ENCODE peak calls at places on chromosomes 4 and X, in five cellular contexts. P, M, X, L and C are unnamed samples.

GRCh38 chr4:155962697-155963096 is 9.0 kb upstream of the CTSO start:
- DNase-seq in P (no peak), M (no peak), X (no peak), L (no peak), C (no peak)

GRCh38 chr4:156948738-156949137 is 22.9 kb downstream of the PDGFC start:
- DNase-seq in P (no peak), M (no peak), X (no peak), L (peak), C (no peak)

GRCh38 chr4:68375667-68376559 is 26.0 kb upstream of the YTHDC1 start:
- DNase-seq in P (peak), M (peak), X (peak), L (peak), C (peak)

GRCh38 chrX:151019837-151020236 is 36.7 kb downstream of the HMGB3 start:
- DNase-seq in P (peak), M (peak), X (peak), L (no peak), C (no peak)

GRCh38 chrX:1486749-1487361 is 34.1 kb upstream of the ASMTL start:
- DNase-seq in P (no peak), M (no peak), X (no peak), L (no peak), C (no peak)

GRCh38 chr4:139619644-139620043 is 46.0 kb upstream of the MGST2 start:
- DNase-seq in P (peak), M (peak), X (no peak), L (no peak), C (no peak)

GRCh38 chr4:121278811-121279368 is 101.9 kb downstream of the QRFPR start:
- DNase-seq in P (peak), M (no peak), X (peak), L (no peak), C (no peak)

GRCh38 chr4:144701683-144702233 is 55.8 kb downstream of the HHIP start:
- DNase-seq in P (no peak), M (no peak), X (no peak), L (peak), C (no peak)

GRCh38 chr4:48991357-48991756 is 5.3 kb downstream of the CWH43 start:
- DNase-seq in P (no peak), M (no peak), X (no peak), L (no peak), C (no peak)

GRCh38 chr4:111689214-111689613 is 456.0 kb upstream of the FAM241A start:
- DNase-seq in P (no peak), M (no peak), X (peak), L (no peak), C (no peak)

GRCh38 chrX:45515262-45516215 is 314.9 kb upstream of the DIPK2B start:
- DNase-seq in P (peak), M (peak), X (peak), L (peak), C (peak)

GRCh38 chrX:132692066-132692465 is 203.2 kb upstream of the MBNL3 start:
- DNase-seq in P (no peak), M (no peak), X (no peak), L (no peak), C (no peak)

GRCh38 chr4:3306465-3306864 is 13.6 kb downstream of the RGS12 start:
- DNase-seq in P (no peak), M (no peak), X (no peak), L (no peak), C (no peak)

GRCh38 chr4:57231781-57232180 is 121.6 kb upstream of the IGFBP7 start:
- DNase-seq in P (peak), M (peak), X (no peak), L (no peak), C (no peak)

GRCh38 chr4:48340276-48340904 is 939 bp upstream of the SLAIN2 start:
- DNase-seq in P (peak), M (peak), X (peak), L (no peak), C (no peak)

GRCh38 chr4:81211956-81212355 is 3.1 kb downstream of the PRKG2 start:
- DNase-seq in P (no peak), M (no peak), X (no peak), L (no peak), C (no peak)

GRCh38 chr4:155665054-155665453 is 1.6 kb upstream of the GUCY1A1 start:
- DNase-seq in P (no peak), M (no peak), X (no peak), L (no peak), C (no peak)

GRCh38 chrX:71067727-71068051 is 445 bp downstream of the SNX12 start:
- DNase-seq in P (no peak), M (peak), X (no peak), L (no peak), C (no peak)

GRCh38 chrX:74613350-74614192 is 853 bp downstream of the RLIM start:
- DNase-seq in P (peak), M (peak), X (peak), L (peak), C (no peak)

GRCh38 chr4:147822128-147822527 is 90.2 kb downstream of the ARHGAP10 start:
- DNase-seq in P (peak), M (no peak), X (peak), L (peak), C (no peak)

GRCh38 chrX:68839771-68840170 is 10.9 kb downstream of the EFNB1 start:
- DNase-seq in P (no peak), M (no peak), X (no peak), L (no peak), C (no peak)

GRCh38 chr4:76326515-76326914 is 20.0 kb downstream of the STBD1 start:
- DNase-seq in P (no peak), M (no peak), X (no peak), L (no peak), C (no peak)

DNA sequence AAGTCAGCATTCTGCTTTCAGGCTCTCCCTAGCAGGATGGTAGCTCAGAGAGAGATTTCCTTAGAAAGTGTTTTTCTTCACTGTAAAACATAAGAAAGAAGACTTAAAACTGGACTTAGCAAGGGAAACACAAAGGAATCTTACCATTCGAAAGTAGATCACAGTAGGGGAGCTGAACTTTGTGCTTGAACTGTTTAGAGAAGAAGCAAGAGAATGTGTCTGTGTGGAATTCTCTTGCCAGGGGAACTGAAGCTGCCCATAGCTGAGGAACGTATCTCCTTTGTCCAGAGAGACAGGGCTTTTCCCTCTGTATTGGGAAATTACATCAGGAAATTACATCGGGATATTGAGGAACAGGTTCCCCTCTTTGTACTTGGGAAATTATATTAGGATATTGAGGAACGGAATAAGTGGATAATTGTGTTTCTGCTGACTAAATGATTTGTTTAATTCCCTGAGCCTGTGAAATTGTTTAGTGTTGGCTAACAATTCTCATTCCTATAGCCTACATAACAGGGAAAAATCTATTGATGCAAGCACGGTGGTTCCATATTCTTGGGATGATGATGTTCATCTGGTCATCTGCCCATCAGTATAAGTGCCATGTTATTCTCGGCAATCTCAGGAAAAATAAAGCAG is 21.2 kb downstream of the SRD5A3 start:
- DNase-seq in P (no peak), M (no peak), X (no peak), L (no peak), C (no peak)
- H3K4me2 ChIP-seq in P (no peak), M (no peak), X (no peak), L (no peak), C (no peak)

GRCh38 chr4:163665521-163666334 is 171.2 kb downstream of the TMA16 start:
- DNase-seq in P (no peak), M (no peak), X (no peak), L (no peak), C (no peak)

GRCh38 chr4:163663454-163664225 is 169.2 kb downstream of the TMA16 start:
- DNase-seq in P (no peak), M (no peak), X (no peak), L (no peak), C (no peak)

GRCh38 chr4:163662761-163663160 is 168.3 kb downstream of the TMA16 start:
- DNase-seq in P (no peak), M (no peak), X (no peak), L (no peak), C (no peak)

GRCh38 chr4:163666335-163666888 is 171.9 kb downstream of the TMA16 start:
- DNase-seq in P (no peak), M (no peak), X (no peak), L (no peak), C (no peak)
- H3K4me2 ChIP-seq in P (no peak), M (no peak), X (no peak), L (no peak), C (no peak)

DNA sequence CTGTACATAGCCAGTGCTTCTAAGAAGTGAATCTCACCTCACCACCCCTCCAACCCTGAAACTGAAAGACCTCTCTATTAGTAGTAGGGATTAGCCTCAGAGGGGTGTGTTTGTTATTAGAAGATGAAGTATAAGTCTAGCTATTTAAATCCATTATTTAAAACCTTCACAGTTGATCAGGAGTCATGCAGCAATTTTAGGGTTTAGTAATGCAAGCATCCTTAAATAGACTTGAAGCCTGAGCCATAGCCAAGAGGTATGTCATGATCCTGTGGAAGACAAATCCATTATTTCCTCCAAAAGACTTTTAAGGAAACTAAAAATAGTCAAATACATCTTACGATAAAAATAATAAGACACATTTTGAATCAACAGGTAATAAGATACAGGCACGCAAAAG is 67.8 kb downstream of the LUZP4 start:
- DNase-seq in P (no peak), M (no peak), X (peak), L (no peak), C (no peak)
- H3K4me2 ChIP-seq in P (no peak), M (no peak), X (no peak), L (no peak), C (no peak)

GRCh38 chr4:185023471-185023870 is 5.2 kb downstream of the HELT start:
- DNase-seq in P (no peak), M (no peak), X (no peak), L (no peak), C (no peak)

GRCh38 chr4:185020293-185020808 is 2.1 kb downstream of the HELT start:
- DNase-seq in P (peak), M (no peak), X (no peak), L (no peak), C (no peak)

GRCh38 chr4:185018834-185019450 is 652 bp downstream of the HELT start:
- DNase-seq in P (peak), M (no peak), X (no peak), L (no peak), C (no peak)

GRCh38 chr4:185019451-185020292 is 1.4 kb downstream of the HELT start:
- DNase-seq in P (peak), M (no peak), X (no peak), L (no peak), C (no peak)

GRCh38 chr4:185020863-185021761 is 2.8 kb downstream of the HELT start:
- DNase-seq in P (peak), M (no peak), X (no peak), L (no peak), C (no peak)
- H3K4me2 ChIP-seq in P (no peak), M (peak), X (no peak), L (no peak), C (no peak)

GRCh38 chr4:145736241-145736831 is 56.4 kb downstream of the C4orf51 start:
- DNase-seq in P (no peak), M (peak), X (no peak), L (peak), C (no peak)

GRCh38 chr4:145734051-145734450 is 54.1 kb downstream of the C4orf51 start:
- DNase-seq in P (no peak), M (peak), X (no peak), L (no peak), C (no peak)

GRCh38 chr4:145735330-145735638 is 55.3 kb downstream of the C4orf51 start:
- DNase-seq in P (peak), M (peak), X (peak), L (peak), C (no peak)

GRCh38 chr4:145734576-145735329 is 54.8 kb downstream of the C4orf51 start:
- DNase-seq in P (peak), M (peak), X (peak), L (peak), C (no peak)

DNA sequence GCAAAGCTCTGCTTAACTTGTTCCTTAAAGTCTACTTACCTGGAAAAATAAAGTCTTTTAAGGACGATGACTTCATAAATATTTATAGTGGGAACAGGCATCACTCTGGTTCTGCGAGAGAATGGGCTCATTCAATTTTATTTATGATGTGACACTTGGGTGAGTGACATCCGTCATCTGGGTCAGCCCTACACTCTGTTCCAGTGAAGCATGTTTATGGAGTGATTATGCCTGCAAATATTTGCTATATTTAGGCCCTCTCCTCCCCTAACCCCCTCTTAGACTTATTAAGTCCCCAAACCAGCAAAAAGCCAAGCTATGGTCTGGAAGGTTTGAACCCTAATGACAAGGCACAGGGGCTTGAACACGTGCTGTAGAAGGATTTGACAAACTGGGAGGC is 55.8 kb downstream of the C4orf51 start:
- DNase-seq in P (no peak), M (peak), X (no peak), L (no peak), C (no peak)
- H3K4me2 ChIP-seq in P (peak), M (peak), X (peak), L (peak), C (peak)

DNA sequence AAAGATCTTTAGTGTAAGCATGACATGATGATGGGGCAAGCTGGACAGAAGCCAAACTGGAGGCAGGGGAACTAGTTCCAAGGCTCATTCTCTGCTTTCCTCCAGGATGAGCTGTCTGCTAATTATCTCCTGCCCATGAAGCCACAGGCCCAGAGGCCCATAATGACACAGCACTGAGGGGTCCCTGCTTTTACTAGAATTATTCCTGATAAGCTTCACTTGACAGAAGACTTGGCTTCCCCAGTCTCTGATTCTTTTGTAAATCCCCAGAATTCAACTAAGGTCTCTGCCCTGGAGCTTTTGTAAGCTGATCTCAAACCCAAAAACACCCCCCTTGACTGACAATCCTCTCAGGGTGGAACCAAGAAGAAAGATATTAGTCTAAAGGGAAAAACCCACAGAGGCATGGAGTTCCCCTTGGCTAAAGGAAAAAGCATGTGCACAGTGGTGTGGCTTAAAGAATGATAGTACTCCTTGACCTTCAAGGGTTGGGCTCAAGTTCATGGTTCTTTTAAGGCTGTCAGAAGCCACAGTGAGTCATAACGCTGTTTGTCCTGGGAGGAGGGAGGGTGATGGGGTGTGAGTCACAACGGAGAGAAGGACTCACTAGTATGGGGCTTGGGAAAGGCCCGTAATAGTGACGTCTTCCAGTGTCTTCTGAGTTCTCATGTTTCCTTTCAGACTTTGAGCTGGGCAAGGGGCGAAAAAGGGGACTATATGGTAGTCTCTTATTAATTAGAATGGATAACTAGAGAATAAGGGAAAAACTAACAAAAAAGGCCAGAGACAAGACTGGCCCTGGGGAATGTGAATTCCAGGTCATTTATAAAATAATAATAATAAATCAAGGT is 146.0 kb upstream of the CPEB2 start:
- DNase-seq in P (peak), M (peak), X (peak), L (peak), C (peak)
- H3K4me2 ChIP-seq in P (peak), M (peak), X (no peak), L (no peak), C (peak)